ENCODE peak calls at places on chromosomes 13 and 19, in seven cellular contexts. N is PC-9, D is heart right ventricle, Z is BE2C, X is iPS DF 6.9, J is spleen, P is ascending aorta. K is an unnamed sample.

GRCh38 chr13:94335786-94336357 is 143.6 kb downstream of the DCT start:
- DNase-seq in N (no peak), D (no peak), Z (no peak), X (no peak), J (no peak), P (no peak), K (no peak)

GRCh38 chr19:38731654-38732301 is 12.5 kb downstream of the CAPN12 start:
- DNase-seq in N (peak; percentile 86), D (no peak), Z (no peak), X (no peak), J (peak; percentile 70), P (no peak), K (no peak)

GRCh38 chr19:17234911-17235617 is 9.0 kb downstream of the OCEL1 start:
- DNase-seq in N (peak; percentile 31), D (no peak), Z (peak; percentile 55), X (no peak), J (peak; percentile 88), P (no peak), K (peak; percentile 42)

GRCh38 chr13:20495087-20496023 is 30.3 kb downstream of the CRYL1 start:
- DNase-seq in N (peak; percentile 41), D (peak; percentile 55), Z (peak; percentile 46), X (peak; percentile 31), J (no peak), P (no peak), K (peak; percentile 48)

GRCh38 chr13:28548872-28549271 is 53.9 kb upstream of the FLT1 start:
- DNase-seq in N (no peak), D (no peak), Z (no peak), X (no peak), J (no peak), P (no peak), K (no peak)

GRCh38 chr13:112838038-112838965 is 130.7 kb upstream of the MCF2L start:
- DNase-seq in N (no peak), D (no peak), Z (no peak), X (no peak), J (no peak), P (no peak), K (no peak)

GRCh38 chr19:54448037-54448773 is 794 bp upstream of the LENG8 start:
- DNase-seq in N (peak; percentile 40), D (peak; percentile 68), Z (peak; percentile 61), X (no peak), J (peak; percentile 87), P (no peak), K (no peak)

GRCh38 chr13:98285317-98285716 is 108.2 kb upstream of the RNF113B start:
- DNase-seq in N (no peak), D (no peak), Z (peak; percentile 46), X (no peak), J (no peak), P (no peak), K (no peak)

GRCh38 chr19:53927745-53928144 is 18.7 kb downstream of the CACNG7 start:
- DNase-seq in N (peak; percentile 64), D (peak; percentile 48), Z (no peak), X (no peak), J (no peak), P (no peak), K (peak; percentile 21)

GRCh38 chr13:78820541-78820940 is 161.6 kb upstream of the OBI1 start:
- DNase-seq in N (no peak), D (no peak), Z (no peak), X (no peak), J (no peak), P (no peak), K (no peak)

GRCh38 chr19:28956421-28956820 is 256.5 kb downstream of the UQCRFS1 start:
- DNase-seq in N (no peak), D (no peak), Z (no peak), X (no peak), J (no peak), P (no peak), K (no peak)

GRCh38 chr13:42696191-42696590 is 85.2 kb upstream of the FAM216B start:
- DNase-seq in N (peak; percentile 20), D (no peak), Z (no peak), X (no peak), J (no peak), P (no peak), K (no peak)

GRCh38 chr13:102877285-102877684 is 31.5 kb downstream of the ERCC5 start:
- DNase-seq in N (no peak), D (peak; percentile 62), Z (no peak), X (no peak), J (no peak), P (no peak), K (no peak)

GRCh38 chr13:113411216-113412023 is 41.9 kb downstream of the ADPRHL1 start:
- DNase-seq in N (peak; percentile 70), D (peak; percentile 69), Z (no peak), X (no peak), J (peak; percentile 53), P (no peak), K (no peak)

DNA sequence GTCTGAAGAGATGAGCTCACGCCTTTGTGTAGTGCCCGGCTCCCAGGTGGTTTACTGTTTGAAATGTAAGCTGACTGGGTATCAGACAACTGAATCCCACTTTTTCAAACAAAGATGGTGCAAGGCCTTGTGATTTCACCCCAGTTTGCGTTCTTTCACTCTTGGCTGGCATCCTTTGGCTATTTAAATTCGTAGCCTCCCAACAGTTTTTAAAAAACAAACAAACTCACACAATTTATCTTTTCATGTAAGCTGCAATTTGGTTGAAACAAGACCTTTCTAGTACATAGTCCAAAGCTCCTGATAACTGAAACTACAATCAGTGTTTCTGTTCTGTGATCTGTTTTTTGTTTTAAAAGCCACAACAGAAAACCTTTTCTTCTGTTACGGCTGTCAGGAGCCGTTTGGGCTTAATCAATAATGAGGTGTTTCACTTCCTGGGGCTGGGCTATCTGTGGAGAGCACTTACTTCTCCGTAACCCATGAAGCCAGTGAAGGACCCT is 65.1 kb upstream of the NPAS1 start:
- DNase-seq in N (no peak), D (no peak), Z (no peak), X (no peak), J (no peak), P (no peak), K (peak; percentile 22)
- H3K4me1 ChIP-seq in N (peaks cover 35% of the 10 kb centered on the region), D (peaks cover 50% of the 10 kb centered on the region), Z (peaks cover 5% of the 10 kb centered on the region), X (peaks cover 2% of the 10 kb centered on the region), J (peaks cover 38% of the 10 kb centered on the region), P (peaks cover 31% of the 10 kb centered on the region), K (peaks cover 85% of the 10 kb centered on the region)

GRCh38 chr13:49220035-49220855 is at the start of gene MLNR:
- DNase-seq in N (no peak), D (peak; percentile 16), Z (peak; percentile 71), X (no peak), J (peak; percentile 85), P (no peak), K (peak; percentile 47)
- H3K27me3 ChIP-seq in N (peaks cover 38% of the 10 kb centered on the region), D (peaks cover 58% of the 10 kb centered on the region), Z (peaks cover 46% of the 10 kb centered on the region), X (peaks cover 57% of the 10 kb centered on the region), J (peaks cover 49% of the 10 kb centered on the region), P (peaks cover 7% of the 10 kb centered on the region), K (peaks cover 33% of the 10 kb centered on the region)

GRCh38 chr19:42285546-42285945 is 16.4 kb upstream of the PRR19 start:
- DNase-seq in N (no peak), D (peak; percentile 29), Z (peak; percentile 46), X (no peak), J (peak; percentile 85), P (no peak), K (no peak)
- H3K4me1 ChIP-seq in N (peaks cover 36% of the 10 kb centered on the region), D (peaks cover 50% of the 10 kb centered on the region), Z (peaks cover 27% of the 10 kb centered on the region), X (peaks cover 23% of the 10 kb centered on the region), J (peaks cover 37% of the 10 kb centered on the region), P (peaks cover 49% of the 10 kb centered on the region), K (peaks cover 42% of the 10 kb centered on the region)

GRCh38 chr19:49827034-49827433 is 8.9 kb downstream of the MED25 start:
- DNase-seq in N (no peak), D (no peak), Z (no peak), X (no peak), J (no peak), P (no peak), K (no peak)

GRCh38 chr19:49829200-49829599 is 11.1 kb downstream of the MED25 start:
- DNase-seq in N (no peak), D (no peak), Z (no peak), X (no peak), J (no peak), P (no peak), K (no peak)

GRCh38 chr19:49823472-49823871 is 5.4 kb downstream of the MED25 start:
- DNase-seq in N (no peak), D (no peak), Z (no peak), X (no peak), J (no peak), P (no peak), K (no peak)

GRCh38 chr19:49820125-49820524 is 2.0 kb downstream of the MED25 start:
- DNase-seq in N (no peak), D (no peak), Z (no peak), X (no peak), J (no peak), P (no peak), K (no peak)

GRCh38 chr19:49824662-49825061 is 6.6 kb downstream of the MED25 start:
- DNase-seq in N (no peak), D (no peak), Z (no peak), X (no peak), J (no peak), P (no peak), K (no peak)
- H3K27me3 ChIP-seq in N (no peaks in the 10 kb centered on the region), D (no peaks in the 10 kb centered on the region), Z (no peaks in the 10 kb centered on the region), X (no peaks in the 10 kb centered on the region), J (no peaks in the 10 kb centered on the region), P (no peaks in the 10 kb centered on the region), K (no peaks in the 10 kb centered on the region)

DNA sequence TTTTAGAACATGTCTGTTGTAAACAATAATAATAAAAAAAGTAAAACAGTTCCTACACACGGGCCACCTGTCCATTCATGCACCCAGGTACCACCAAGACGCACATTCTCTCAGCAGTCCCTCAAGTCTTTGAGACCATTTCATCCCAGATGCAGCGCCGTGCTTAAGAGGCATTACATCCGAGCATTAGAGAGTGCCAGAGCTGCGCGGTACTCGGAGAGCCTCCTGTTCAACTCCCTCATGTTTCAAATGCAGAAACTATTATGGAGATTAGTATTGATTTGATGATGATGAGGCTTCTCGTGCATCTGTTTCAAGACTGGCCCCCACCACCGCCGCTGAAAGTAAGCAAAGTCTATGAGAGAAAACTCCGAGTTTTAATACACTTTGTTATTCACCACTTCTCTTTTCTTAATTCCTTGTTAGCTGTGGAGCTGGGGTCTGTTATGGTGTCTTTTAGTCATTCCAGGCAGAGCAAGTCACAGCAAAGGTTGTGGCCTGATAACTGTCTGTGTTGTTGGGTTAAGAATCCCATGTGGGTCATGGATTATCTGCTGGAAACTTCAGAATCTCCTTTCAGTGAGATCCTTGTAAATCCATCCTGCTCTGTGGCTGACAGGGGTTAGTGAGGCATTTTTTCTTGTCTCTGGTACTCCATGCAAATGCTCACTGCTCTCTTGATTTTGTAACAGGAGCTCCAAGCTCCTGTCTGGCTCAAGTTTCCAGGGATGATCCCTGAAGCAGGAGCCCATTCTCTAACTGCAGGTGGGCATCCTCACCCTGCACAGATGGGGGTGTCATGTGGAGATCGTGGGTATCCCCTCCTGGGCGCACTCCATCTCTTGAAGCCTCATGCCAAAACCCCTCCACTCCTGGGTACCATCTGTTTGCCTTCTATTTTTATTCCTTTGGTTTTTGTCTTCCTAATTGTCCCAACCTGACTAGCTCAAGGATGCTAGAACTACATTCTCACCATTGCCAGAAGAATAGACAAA is 74.9 kb upstream of the MTIF3 start:
- DNase-seq in N (no peak), D (no peak), Z (no peak), X (no peak), J (no peak), P (no peak), K (no peak)
- H3K4me1 ChIP-seq in N (no peaks in the 10 kb centered on the region), D (no peaks in the 10 kb centered on the region), Z (no peaks in the 10 kb centered on the region), X (no peaks in the 10 kb centered on the region), J (no peaks in the 10 kb centered on the region), P (no peaks in the 10 kb centered on the region), K (no peaks in the 10 kb centered on the region)

DNA sequence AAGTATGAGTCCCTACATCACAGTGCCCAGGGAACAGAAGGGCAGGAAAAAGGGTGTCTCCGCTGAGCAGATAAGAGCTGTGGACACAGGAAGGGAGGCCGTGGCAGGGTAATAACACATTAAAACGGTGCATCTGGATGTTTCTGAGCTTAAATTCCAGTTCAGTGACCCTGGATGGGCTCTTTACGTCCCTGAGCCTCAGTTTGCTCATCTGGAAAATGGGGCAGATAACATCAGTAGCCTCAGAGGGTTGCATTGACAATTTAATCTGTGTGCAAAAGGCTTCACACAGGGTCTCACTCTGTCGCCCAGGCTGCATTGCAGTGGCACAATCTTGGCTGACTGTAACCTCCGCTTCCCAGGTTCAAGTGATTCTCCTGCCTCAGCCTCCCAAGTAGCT is 58.1 kb downstream of the CELF5 start:
- DNase-seq in N (no peak), D (no peak), Z (no peak), X (no peak), J (no peak), P (no peak), K (no peak)
- H3K27me3 ChIP-seq in N (peaks cover 16% of the 10 kb centered on the region), D (peaks cover 80% of the 10 kb centered on the region), Z (no peaks in the 10 kb centered on the region), X (no peaks in the 10 kb centered on the region), J (peaks cover 52% of the 10 kb centered on the region), P (peaks cover 15% of the 10 kb centered on the region), K (no peaks in the 10 kb centered on the region)

K was measured in CD4-positive, CD25-positive, alpha-beta regulatory T cell.